ENCODE peak calls at places on chromosomes 3 and 15, in five cellular contexts. One of them, this sample, is unnamed. For H3K36me3, the result is how much of the 10 kb centered on the place peaks cover.

GRCh38 chr15:61195116-61196002 is 33.7 kb downstream of the RORA start:
- DNase-seq in lower lobe of right lung: no peak
- DNase-seq in effector memory CD4-positive, alpha-beta T cell: no peak
- DNase-seq in tibial nerve: no peak
- DNase-seq in body of pancreas: no peak
- DNase-seq in this sample: peak

GRCh38 chr3:23748398-23749110 is 57.2 kb upstream of the UBE2E1 start:
- DNase-seq in tibial nerve: no peak
- DNase-seq in body of pancreas: no peak
- DNase-seq in effector memory CD4-positive, alpha-beta T cell: no peak
- DNase-seq in lower lobe of right lung: no peak
- DNase-seq in this sample: no peak

GRCh38 chr15:26628879-26629529 is 143.9 kb downstream of the GABRB3 start:
- DNase-seq in effector memory CD4-positive, alpha-beta T cell: peak
- DNase-seq in tibial nerve: peak
- DNase-seq in body of pancreas: peak
- DNase-seq in lower lobe of right lung: peak
- DNase-seq in this sample: no peak

GRCh38 chr3:171165986-171166385 is 139.5 kb upstream of the SLC2A2 start:
- DNase-seq in body of pancreas: no peak
- DNase-seq in lower lobe of right lung: no peak
- DNase-seq in effector memory CD4-positive, alpha-beta T cell: no peak
- DNase-seq in tibial nerve: no peak
- DNase-seq in this sample: no peak

GRCh38 chr15:94404733-94405283 is 173.4 kb downstream of the MCTP2 start:
- DNase-seq in body of pancreas: peak
- DNase-seq in tibial nerve: no peak
- DNase-seq in lower lobe of right lung: no peak
- DNase-seq in effector memory CD4-positive, alpha-beta T cell: no peak
- DNase-seq in this sample: no peak

GRCh38 chr3:122080188-122080587 is 25.0 kb downstream of the CD86 start:
- DNase-seq in tibial nerve: no peak
- DNase-seq in body of pancreas: no peak
- DNase-seq in lower lobe of right lung: no peak
- DNase-seq in effector memory CD4-positive, alpha-beta T cell: no peak
- DNase-seq in this sample: no peak

GRCh38 chr3:12960497-12960896 is 112.7 kb downstream of the IQSEC1 start:
- DNase-seq in tibial nerve: no peak
- DNase-seq in body of pancreas: no peak
- DNase-seq in effector memory CD4-positive, alpha-beta T cell: no peak
- DNase-seq in lower lobe of right lung: no peak
- DNase-seq in this sample: no peak

GRCh38 chr3:126125341-126125740 is 41.4 kb upstream of the SLC41A3 start:
- DNase-seq in effector memory CD4-positive, alpha-beta T cell: no peak
- DNase-seq in body of pancreas: peak
- DNase-seq in lower lobe of right lung: peak
- DNase-seq in tibial nerve: no peak
- DNase-seq in this sample: no peak

GRCh38 chr3:133293397-133294107 is 106.3 kb upstream of the BFSP2 start:
- DNase-seq in lower lobe of right lung: no peak
- DNase-seq in body of pancreas: no peak
- DNase-seq in effector memory CD4-positive, alpha-beta T cell: no peak
- DNase-seq in tibial nerve: no peak
- DNase-seq in this sample: no peak

GRCh38 chr3:127482216-127483004 is 108.1 kb downstream of the TPRA1 start:
- DNase-seq in lower lobe of right lung: no peak
- DNase-seq in tibial nerve: no peak
- DNase-seq in body of pancreas: no peak
- DNase-seq in effector memory CD4-positive, alpha-beta T cell: no peak
- DNase-seq in this sample: no peak

GRCh38 chr15:29456964-29457363 is 187.3 kb upstream of the NSMCE3 start:
- DNase-seq in tibial nerve: no peak
- DNase-seq in effector memory CD4-positive, alpha-beta T cell: no peak
- DNase-seq in body of pancreas: no peak
- DNase-seq in lower lobe of right lung: no peak
- DNase-seq in this sample: no peak

GRCh38 chr3:73432021-73432722 is 192.6 kb downstream of the PDZRN3 start:
- DNase-seq in lower lobe of right lung: no peak
- DNase-seq in effector memory CD4-positive, alpha-beta T cell: no peak
- DNase-seq in tibial nerve: no peak
- DNase-seq in body of pancreas: peak
- DNase-seq in this sample: no peak

GRCh38 chr15:33400941-33401340 is 90.2 kb downstream of the RYR3 start:
- DNase-seq in body of pancreas: no peak
- DNase-seq in lower lobe of right lung: no peak
- DNase-seq in effector memory CD4-positive, alpha-beta T cell: no peak
- DNase-seq in tibial nerve: no peak
- DNase-seq in this sample: no peak

GRCh38 chr3:151011427-151011826 is 38.9 kb upstream of the CLRN1 start:
- DNase-seq in tibial nerve: no peak
- DNase-seq in body of pancreas: no peak
- DNase-seq in lower lobe of right lung: no peak
- DNase-seq in effector memory CD4-positive, alpha-beta T cell: no peak
- DNase-seq in this sample: no peak

GRCh38 chr3:13110678-13111116 is 37.5 kb upstream of the IQSEC1 start:
- DNase-seq in effector memory CD4-positive, alpha-beta T cell: peak
- DNase-seq in body of pancreas: peak
- DNase-seq in tibial nerve: peak
- DNase-seq in lower lobe of right lung: peak
- DNase-seq in this sample: peak

GRCh38 chr15:77064539-77065308 is 6.2 kb downstream of the TSPAN3 start:
- DNase-seq in body of pancreas: no peak
- DNase-seq in effector memory CD4-positive, alpha-beta T cell: no peak
- DNase-seq in lower lobe of right lung: no peak
- DNase-seq in tibial nerve: no peak
- DNase-seq in this sample: no peak

DNA sequence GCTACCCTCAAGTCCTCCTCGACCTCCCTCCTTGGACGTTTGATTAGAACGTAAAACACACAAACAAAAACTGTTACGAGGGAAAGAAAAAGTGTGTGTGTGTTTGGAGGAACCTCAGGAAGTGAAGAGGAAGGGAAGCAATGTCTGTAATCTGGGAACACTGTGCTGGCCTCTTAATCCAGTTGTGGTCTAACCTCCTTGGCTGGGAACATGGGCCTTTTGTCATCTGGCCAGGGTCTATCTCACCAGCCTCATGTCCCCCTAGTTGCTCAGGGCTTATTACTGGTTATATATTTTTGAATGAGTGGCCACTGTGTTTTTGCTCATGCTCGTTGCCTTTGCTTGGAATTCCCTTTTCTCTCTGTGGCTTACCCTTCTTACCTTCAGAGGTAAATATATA is 89.0 kb upstream of the RASGRF1 start:
- DNase-seq in tibial nerve: no peak
- DNase-seq in lower lobe of right lung: no peak
- DNase-seq in body of pancreas: no peak
- DNase-seq in effector memory CD4-positive, alpha-beta T cell: no peak
- DNase-seq in this sample: no peak
- H3K27ac ChIP-seq in tibial nerve: no peak
- H3K27ac ChIP-seq in lower lobe of right lung: no peak
- H3K27ac ChIP-seq in body of pancreas: no peak
- H3K27ac ChIP-seq in effector memory CD4-positive, alpha-beta T cell: no peak
- H3K27ac ChIP-seq in this sample: no peak

GRCh38 chr3:14174483-14174882 is 3.9 kb downstream of the XPC start:
- DNase-seq in tibial nerve: no peak
- DNase-seq in body of pancreas: no peak
- DNase-seq in effector memory CD4-positive, alpha-beta T cell: no peak
- DNase-seq in lower lobe of right lung: no peak
- DNase-seq in this sample: no peak
- H3K4me3 ChIP-seq in tibial nerve: no peak
- H3K4me3 ChIP-seq in body of pancreas: no peak
- H3K4me3 ChIP-seq in effector memory CD4-positive, alpha-beta T cell: no peak
- H3K4me3 ChIP-seq in lower lobe of right lung: no peak
- H3K4me3 ChIP-seq in this sample: no peak

DNA sequence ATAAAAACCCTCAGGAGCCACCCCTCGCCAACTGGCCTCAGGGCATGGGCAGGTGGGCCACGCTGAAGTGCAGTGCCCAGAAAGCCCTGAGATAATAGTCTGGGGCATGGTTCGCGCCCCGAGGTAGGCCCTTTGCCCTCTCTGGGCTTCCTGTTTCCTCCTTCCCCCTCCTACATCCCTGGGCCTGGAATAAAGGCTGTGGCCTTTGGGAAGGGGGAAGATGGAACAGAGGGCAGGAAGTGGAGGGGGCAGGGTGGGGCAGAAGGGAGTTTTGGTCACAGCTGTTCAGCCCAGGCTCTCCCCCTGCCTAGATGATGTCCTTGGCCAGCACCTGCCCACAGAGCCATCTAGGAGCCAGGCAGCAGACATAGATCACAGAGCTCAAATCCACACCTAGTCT is 11.3 kb downstream of the CSRNP1 start:
- DNase-seq in body of pancreas: peak
- DNase-seq in effector memory CD4-positive, alpha-beta T cell: no peak
- DNase-seq in tibial nerve: no peak
- DNase-seq in lower lobe of right lung: no peak
- DNase-seq in this sample: no peak
- H3K36me3 ChIP-seq in body of pancreas: under half
- H3K36me3 ChIP-seq in effector memory CD4-positive, alpha-beta T cell: half or more
- H3K36me3 ChIP-seq in tibial nerve: under half
- H3K36me3 ChIP-seq in lower lobe of right lung: half or more
- H3K36me3 ChIP-seq in this sample: under half

GRCh38 chr15:40685376-40685775 is 9.6 kb upstream of the RAD51 start:
- DNase-seq in tibial nerve: no peak
- DNase-seq in body of pancreas: no peak
- DNase-seq in lower lobe of right lung: no peak
- DNase-seq in effector memory CD4-positive, alpha-beta T cell: no peak
- DNase-seq in this sample: no peak
- H3K27ac ChIP-seq in tibial nerve: no peak
- H3K27ac ChIP-seq in body of pancreas: no peak
- H3K27ac ChIP-seq in lower lobe of right lung: no peak
- H3K27ac ChIP-seq in effector memory CD4-positive, alpha-beta T cell: no peak
- H3K27ac ChIP-seq in this sample: no peak